ENCODE peak calls at places on chromosomes 4 and X, in seven cellular contexts. One of them, this sample, is unnamed.

GRCh38 chrX:41889317-41890025 is 33.9 kb downstream of the CASK start:
- DNase-seq in stomach: no peak
- DNase-seq in GM13977: no peak
- DNase-seq in PC-3: peak; percentile 72
- DNase-seq in NB4: no peak
- DNase-seq in kidney epithelial cell: no peak
- DNase-seq in endothelial cell: no peak
- DNase-seq in this sample: no peak

GRCh38 chr4:147963839-147964238 is 232.0 kb downstream of the ARHGAP10 start:
- DNase-seq in stomach: no peak
- DNase-seq in GM13977: no peak
- DNase-seq in PC-3: no peak
- DNase-seq in NB4: no peak
- DNase-seq in kidney epithelial cell: no peak
- DNase-seq in endothelial cell: no peak
- DNase-seq in this sample: no peak

GRCh38 chrX:66680451-66680850 is 41.6 kb upstream of the EDA2R start:
- DNase-seq in stomach: no peak
- DNase-seq in GM13977: no peak
- DNase-seq in PC-3: no peak
- DNase-seq in NB4: no peak
- DNase-seq in kidney epithelial cell: no peak
- DNase-seq in endothelial cell: no peak
- DNase-seq in this sample: no peak

GRCh38 chrX:35040871-35041270 is 98.3 kb downstream of the FAM47B start:
- DNase-seq in stomach: no peak
- DNase-seq in GM13977: no peak
- DNase-seq in PC-3: no peak
- DNase-seq in NB4: no peak
- DNase-seq in kidney epithelial cell: no peak
- DNase-seq in endothelial cell: no peak
- DNase-seq in this sample: no peak

GRCh38 chr4:123547167-123547817 is 150.7 kb downstream of the SPRY1 start:
- DNase-seq in stomach: peak; percentile 89
- DNase-seq in GM13977: no peak
- DNase-seq in PC-3: peak; percentile 42
- DNase-seq in NB4: no peak
- DNase-seq in kidney epithelial cell: no peak
- DNase-seq in endothelial cell: peak; percentile 9
- DNase-seq in this sample: no peak

GRCh38 chrX:153561337-153561736 is 37.6 kb downstream of the CCNQ start:
- DNase-seq in stomach: no peak
- DNase-seq in GM13977: no peak
- DNase-seq in PC-3: no peak
- DNase-seq in NB4: peak; percentile 90
- DNase-seq in kidney epithelial cell: no peak
- DNase-seq in endothelial cell: no peak
- DNase-seq in this sample: no peak

GRCh38 chr4:67746797-67747495 is 7.2 kb downstream of the GNRHR start:
- DNase-seq in stomach: no peak
- DNase-seq in GM13977: peak; percentile 23
- DNase-seq in PC-3: peak; percentile 78
- DNase-seq in NB4: peak; percentile 48
- DNase-seq in kidney epithelial cell: no peak
- DNase-seq in endothelial cell: no peak
- DNase-seq in this sample: peak; percentile 88

GRCh38 chr4:140790765-140791164 is 34.6 kb upstream of the TBC1D9 start:
- DNase-seq in stomach: no peak
- DNase-seq in GM13977: peak; percentile 26
- DNase-seq in PC-3: peak; percentile 62
- DNase-seq in NB4: peak; percentile 65
- DNase-seq in kidney epithelial cell: no peak
- DNase-seq in endothelial cell: no peak
- DNase-seq in this sample: peak; percentile 75

GRCh38 chr4:101285985-101286384 is 61.3 kb downstream of the PPP3CA start:
- DNase-seq in stomach: no peak
- DNase-seq in GM13977: no peak
- DNase-seq in PC-3: no peak
- DNase-seq in NB4: no peak
- DNase-seq in kidney epithelial cell: no peak
- DNase-seq in endothelial cell: no peak
- DNase-seq in this sample: no peak

GRCh38 chr4:79613269-79613995 is 205.4 kb upstream of the GK2 start:
- DNase-seq in stomach: no peak
- DNase-seq in GM13977: no peak
- DNase-seq in PC-3: no peak
- DNase-seq in NB4: no peak
- DNase-seq in kidney epithelial cell: no peak
- DNase-seq in endothelial cell: no peak
- DNase-seq in this sample: no peak

GRCh38 chr4:102610007-102610406 is 108.8 kb downstream of the NFKB1 start:
- DNase-seq in stomach: no peak
- DNase-seq in GM13977: peak; percentile 29
- DNase-seq in PC-3: peak; percentile 22
- DNase-seq in NB4: peak; percentile 44
- DNase-seq in kidney epithelial cell: no peak
- DNase-seq in endothelial cell: no peak
- DNase-seq in this sample: peak; percentile 26

GRCh38 chr4:122643257-122643656 is 22.4 kb upstream of the IL21 start:
- DNase-seq in stomach: no peak
- DNase-seq in GM13977: no peak
- DNase-seq in PC-3: no peak
- DNase-seq in NB4: no peak
- DNase-seq in kidney epithelial cell: no peak
- DNase-seq in endothelial cell: no peak
- DNase-seq in this sample: no peak

GRCh38 chr4:26407466-26407865 is 82.8 kb downstream of the CCKAR start:
- DNase-seq in stomach: no peak
- DNase-seq in GM13977: no peak
- DNase-seq in PC-3: no peak
- DNase-seq in NB4: no peak
- DNase-seq in kidney epithelial cell: no peak
- DNase-seq in endothelial cell: no peak
- DNase-seq in this sample: peak; percentile 7

GRCh38 chr4:109994415-109994827 is 81.7 kb downstream of the EGF start:
- DNase-seq in stomach: no peak
- DNase-seq in GM13977: peak; percentile 54
- DNase-seq in PC-3: no peak
- DNase-seq in NB4: no peak
- DNase-seq in kidney epithelial cell: no peak
- DNase-seq in endothelial cell: no peak
- DNase-seq in this sample: no peak

GRCh38 chrX:56284269-56284668 is 52.1 kb downstream of the KLF8 start:
- DNase-seq in stomach: no peak
- DNase-seq in GM13977: no peak
- DNase-seq in PC-3: no peak
- DNase-seq in NB4: no peak
- DNase-seq in kidney epithelial cell: no peak
- DNase-seq in endothelial cell: no peak
- DNase-seq in this sample: no peak

GRCh38 chr4:37661643-37662221 is 24.4 kb downstream of the RELL1 start:
- DNase-seq in stomach: no peak
- DNase-seq in GM13977: no peak
- DNase-seq in PC-3: no peak
- DNase-seq in NB4: no peak
- DNase-seq in kidney epithelial cell: peak; percentile 73
- DNase-seq in endothelial cell: no peak
- DNase-seq in this sample: no peak

GRCh38 chr4:72817012-72817411 is 248.0 kb upstream of the ADAMTS3 start:
- DNase-seq in stomach: no peak
- DNase-seq in GM13977: no peak
- DNase-seq in PC-3: peak; percentile 18
- DNase-seq in NB4: no peak
- DNase-seq in kidney epithelial cell: no peak
- DNase-seq in endothelial cell: no peak
- DNase-seq in this sample: peak; percentile 47

GRCh38 chr4:962231-963208 is 10.8 kb downstream of the DGKQ start:
- DNase-seq in stomach: no peak
- DNase-seq in GM13977: no peak
- DNase-seq in PC-3: no peak
- DNase-seq in NB4: no peak
- DNase-seq in kidney epithelial cell: no peak
- DNase-seq in endothelial cell: no peak
- DNase-seq in this sample: no peak

GRCh38 chrX:40749874-40750273 is 14.5 kb upstream of the MED14 start:
- DNase-seq in stomach: no peak
- DNase-seq in GM13977: no peak
- DNase-seq in PC-3: no peak
- DNase-seq in NB4: no peak
- DNase-seq in kidney epithelial cell: no peak
- DNase-seq in endothelial cell: no peak
- DNase-seq in this sample: no peak

GRCh38 chr4:18138076-18138665 is 116.6 kb upstream of the LCORL start:
- DNase-seq in stomach: no peak
- DNase-seq in GM13977: no peak
- DNase-seq in PC-3: no peak
- DNase-seq in NB4: no peak
- DNase-seq in kidney epithelial cell: no peak
- DNase-seq in endothelial cell: no peak
- DNase-seq in this sample: no peak

GRCh38 chr4:98659106-98659592 is 738 bp upstream of the TSPAN5 start:
- DNase-seq in stomach: no peak
- DNase-seq in GM13977: no peak
- DNase-seq in PC-3: peak; percentile 30
- DNase-seq in NB4: peak; percentile 5
- DNase-seq in kidney epithelial cell: no peak
- DNase-seq in endothelial cell: peak; percentile 18
- DNase-seq in this sample: no peak

GRCh38 chrX:41720125-41720780 is 3.7 kb upstream of the GPR82 start:
- DNase-seq in stomach: peak; percentile 28
- DNase-seq in GM13977: peak; percentile 22
- DNase-seq in PC-3: no peak
- DNase-seq in NB4: peak; percentile 20
- DNase-seq in kidney epithelial cell: no peak
- DNase-seq in endothelial cell: no peak
- DNase-seq in this sample: no peak

GRCh38 chr4:94626942-94627341 is 130.8 kb upstream of the BMPR1B start:
- DNase-seq in stomach: no peak
- DNase-seq in GM13977: no peak
- DNase-seq in PC-3: no peak
- DNase-seq in NB4: no peak
- DNase-seq in kidney epithelial cell: no peak
- DNase-seq in endothelial cell: no peak
- DNase-seq in this sample: no peak

GRCh38 chr4:145619639-145619996 is 433 bp downstream of the MMAA start:
- DNase-seq in stomach: peak; percentile 77
- DNase-seq in GM13977: no peak
- DNase-seq in PC-3: peak; percentile 72
- DNase-seq in NB4: no peak
- DNase-seq in kidney epithelial cell: peak; percentile 69
- DNase-seq in endothelial cell: peak; percentile 16
- DNase-seq in this sample: peak; percentile 82

GRCh38 chr4:40173470-40173875 is 23.4 kb upstream of the RHOH start:
- DNase-seq in stomach: no peak
- DNase-seq in GM13977: peak; percentile 42
- DNase-seq in PC-3: no peak
- DNase-seq in NB4: no peak
- DNase-seq in kidney epithelial cell: no peak
- DNase-seq in endothelial cell: no peak
- DNase-seq in this sample: no peak

GRCh38 chr4:43763029-43763610 is 685.5 kb downstream of the KCTD8 start:
- DNase-seq in stomach: no peak
- DNase-seq in GM13977: no peak
- DNase-seq in PC-3: no peak
- DNase-seq in NB4: no peak
- DNase-seq in kidney epithelial cell: peak; percentile 2
- DNase-seq in endothelial cell: no peak
- DNase-seq in this sample: peak; percentile 44

GRCh38 chrX:17697191-17697590 is 40.1 kb upstream of the SCML1 start:
- DNase-seq in stomach: no peak
- DNase-seq in GM13977: no peak
- DNase-seq in PC-3: peak; percentile 44
- DNase-seq in NB4: peak; percentile 19
- DNase-seq in kidney epithelial cell: no peak
- DNase-seq in endothelial cell: no peak
- DNase-seq in this sample: no peak

GRCh38 chr4:7335363-7336066 is 99.2 kb downstream of the PSAPL1 start:
- DNase-seq in stomach: peak; percentile 62
- DNase-seq in GM13977: peak; percentile 77
- DNase-seq in PC-3: peak; percentile 58
- DNase-seq in NB4: peak; percentile 71
- DNase-seq in kidney epithelial cell: no peak
- DNase-seq in endothelial cell: peak; percentile 88
- DNase-seq in this sample: peak; percentile 22

GRCh38 chr4:3121110-3121509 is 46.6 kb downstream of the HTT start:
- DNase-seq in stomach: no peak
- DNase-seq in GM13977: no peak
- DNase-seq in PC-3: no peak
- DNase-seq in NB4: no peak
- DNase-seq in kidney epithelial cell: no peak
- DNase-seq in endothelial cell: no peak
- DNase-seq in this sample: no peak

GRCh38 chr4:2364654-2365053 is 53.8 kb downstream of the ZFYVE28 start:
- DNase-seq in stomach: peak; percentile 34
- DNase-seq in GM13977: peak; percentile 59
- DNase-seq in PC-3: peak; percentile 47
- DNase-seq in NB4: no peak
- DNase-seq in kidney epithelial cell: no peak
- DNase-seq in endothelial cell: no peak
- DNase-seq in this sample: no peak

GRCh38 chr4:157912212-157912611 is 260.6 kb downstream of the GASK1B start:
- DNase-seq in stomach: no peak
- DNase-seq in GM13977: no peak
- DNase-seq in PC-3: no peak
- DNase-seq in NB4: no peak
- DNase-seq in kidney epithelial cell: no peak
- DNase-seq in endothelial cell: no peak
- DNase-seq in this sample: no peak

GRCh38 chr4:185835336-185835735 is 23.3 kb upstream of the SORBS2 start:
- DNase-seq in stomach: no peak
- DNase-seq in GM13977: no peak
- DNase-seq in PC-3: no peak
- DNase-seq in NB4: no peak
- DNase-seq in kidney epithelial cell: no peak
- DNase-seq in endothelial cell: no peak
- DNase-seq in this sample: no peak

GRCh38 chr4:148238086-148238485 is 204.1 kb downstream of the NR3C2 start:
- DNase-seq in stomach: no peak
- DNase-seq in GM13977: no peak
- DNase-seq in PC-3: no peak
- DNase-seq in NB4: no peak
- DNase-seq in kidney epithelial cell: no peak
- DNase-seq in endothelial cell: no peak
- DNase-seq in this sample: no peak

GRCh38 chr4:147289181-147289580 is 191.7 kb upstream of the EDNRA start:
- DNase-seq in stomach: no peak
- DNase-seq in GM13977: no peak
- DNase-seq in PC-3: no peak
- DNase-seq in NB4: no peak
- DNase-seq in kidney epithelial cell: no peak
- DNase-seq in endothelial cell: no peak
- DNase-seq in this sample: no peak

GRCh38 chrX:65451663-65452062 is 82.9 kb downstream of the LAS1L start:
- DNase-seq in stomach: no peak
- DNase-seq in GM13977: peak; percentile 54
- DNase-seq in PC-3: peak; percentile 53
- DNase-seq in NB4: peak; percentile 34
- DNase-seq in kidney epithelial cell: no peak
- DNase-seq in endothelial cell: peak; percentile 31
- DNase-seq in this sample: peak; percentile 48